ENCODE peak calls at places on chromosomes 13 and 19, in eight cellular contexts. A is endothelial cell; L is GM23338; X is HL-60; U is bronchial epithelial cell; N is suprapubic skin; W is activated CD8-positive, alpha-beta T cell treated with anti-CD3 and anti-CD28 coated beads for 36 hours; O is cardiac muscle cell. Z is an unnamed sample.
A peak's percentile ranks its signal among the peaks of the same experiment; 100 is the strongest.

GRCh38 chr19:42185281-42185680 is 32.2 kb downstream of the DEDD2 start:
- DNase-seq in A (no peak), L (no peak), X (peak; percentile 43), U (no peak), N (no peak), W (peak; percentile 42), O (no peak), Z (no peak)

GRCh38 chr19:42693760-42694350 is 46.4 kb downstream of the PSG3 start:
- DNase-seq in A (peak; percentile 57), L (peak; percentile 86), X (peak; percentile 6), U (peak; percentile 46), N (no peak), W (peak; percentile 26), O (no peak), Z (peak; percentile 73)

GRCh38 chr13:114115796-114116195 is 16.6 kb downstream of the RASA3 start:
- DNase-seq in A (no peak), L (no peak), X (no peak), U (no peak), N (peak; percentile 51), W (no peak), O (no peak), Z (no peak)

GRCh38 chr13:98835156-98835555 is 82.7 kb upstream of the SLC15A1 start:
- DNase-seq in A (no peak), L (no peak), X (no peak), U (no peak), N (no peak), W (no peak), O (no peak), Z (no peak)

GRCh38 chr13:79654520-79654919 is 173.6 kb downstream of the NDFIP2 start:
- DNase-seq in A (no peak), L (no peak), X (no peak), U (peak; percentile 31), N (no peak), W (no peak), O (no peak), Z (no peak)

GRCh38 chr13:20118268-20119140 is 42.3 kb downstream of the GJA3 start:
- DNase-seq in A (peak; percentile 34), L (peak; percentile 72), X (peak; percentile 29), U (no peak), N (no peak), W (peak; percentile 15), O (peak; percentile 36), Z (no peak)

GRCh38 chr13:28679628-28680027 is 20.7 kb downstream of the POMP start:
- DNase-seq in A (no peak), L (peak; percentile 42), X (no peak), U (peak; percentile 29), N (no peak), W (no peak), O (no peak), Z (peak; percentile 27)

GRCh38 chr19:492091-492531 is 4.2 kb upstream of the MADCAM1 start:
- DNase-seq in A (peak; percentile 43), L (peak; percentile 44), X (no peak), U (no peak), N (no peak), W (peak; percentile 57), O (no peak), Z (no peak)

GRCh38 chr19:38952395-38953165 is 21.8 kb downstream of the MRPS12 start:
- DNase-seq in A (peak; percentile 53), L (peak; percentile 80), X (peak; percentile 62), U (peak; percentile 40), N (no peak), W (peak; percentile 56), O (peak; percentile 43), Z (peak; percentile 60)

GRCh38 chr13:42876810-42877550 is 95.6 kb downstream of the FAM216B start:
- DNase-seq in A (no peak), L (no peak), X (no peak), U (peak; percentile 92), N (no peak), W (no peak), O (no peak), Z (peak; percentile 69)

GRCh38 chr19:54418030-54418929 is 3.0 kb downstream of the TTYH1 start:
- DNase-seq in A (no peak), L (peak; percentile 43), X (peak; percentile 74), U (no peak), N (no peak), W (peak; percentile 72), O (no peak), Z (no peak)

GRCh38 chr19:14315433-14315832 is 65.8 kb upstream of the ADGRE5 start:
- DNase-seq in A (no peak), L (no peak), X (no peak), U (no peak), N (no peak), W (no peak), O (no peak), Z (no peak)
- TF ChIP-seq CTCF in A (no peak), L (peak; percentile 16), X (no peak), U (no peak), N (no peak), W (no peak), O (peak; percentile 23), Z (no peak)

GRCh38 chr13:95298169-95298940 is 2.9 kb downstream of the ABCC4 start:
- DNase-seq in A (no peak), L (no peak), X (no peak), U (peak; percentile 18), N (no peak), W (no peak), O (no peak), Z (no peak)

GRCh38 chr13:95298971-95299627 is 2.2 kb downstream of the ABCC4 start:
- DNase-seq in A (no peak), L (no peak), X (no peak), U (peak; percentile 60), N (no peak), W (peak; percentile 27), O (no peak), Z (peak; percentile 61)

GRCh38 chr13:95295026-95295425 is 6.2 kb downstream of the ABCC4 start:
- DNase-seq in A (no peak), L (no peak), X (no peak), U (no peak), N (no peak), W (no peak), O (no peak), Z (no peak)

GRCh38 chr13:95292622-95293021 is 8.6 kb downstream of the ABCC4 start:
- DNase-seq in A (no peak), L (no peak), X (no peak), U (no peak), N (no peak), W (no peak), O (no peak), Z (no peak)

DNA sequence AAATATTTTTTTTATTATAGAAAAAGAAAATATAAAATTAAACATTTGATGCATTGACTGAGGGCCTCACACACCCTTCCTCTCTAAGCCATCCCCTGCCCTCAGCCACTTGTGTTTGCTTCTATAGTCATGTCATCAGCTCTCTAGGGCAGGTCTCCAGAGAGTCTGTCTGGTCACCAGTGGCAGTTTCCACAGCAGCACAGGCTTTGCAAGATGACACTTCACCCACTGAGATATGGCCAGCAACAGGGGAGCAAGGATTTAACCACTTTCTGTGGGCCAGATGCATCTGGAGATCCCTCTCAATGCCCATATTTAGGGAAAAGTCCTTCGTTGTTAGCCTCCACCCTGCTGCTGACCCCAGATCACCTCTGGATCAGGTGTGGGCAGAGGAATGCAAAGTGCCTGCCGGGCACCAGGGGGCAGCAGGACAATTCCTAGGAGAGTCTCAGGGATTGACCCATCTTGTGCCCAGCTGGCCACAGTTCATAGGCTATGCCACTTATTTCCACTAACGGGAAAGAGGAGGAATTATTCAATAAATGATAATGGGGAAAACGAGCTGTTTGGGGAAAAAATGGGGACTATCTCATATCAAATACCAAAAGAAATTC is 4.8 kb downstream of the ABCC4 start:
- DNase-seq in A (peak; percentile 68), L (peak; percentile 80), X (peak; percentile 36), U (peak; percentile 25), N (no peak), W (peak; percentile 34), O (peak; percentile 51), Z (peak; percentile 70)
- TF ChIP-seq CTCF in A (peak; percentile 53), L (peak; percentile 87), X (peak; percentile 61), U (peak; percentile 73), N (no peak), W (peak; percentile 52), O (peak; percentile 72), Z (peak; percentile 55)

DNA sequence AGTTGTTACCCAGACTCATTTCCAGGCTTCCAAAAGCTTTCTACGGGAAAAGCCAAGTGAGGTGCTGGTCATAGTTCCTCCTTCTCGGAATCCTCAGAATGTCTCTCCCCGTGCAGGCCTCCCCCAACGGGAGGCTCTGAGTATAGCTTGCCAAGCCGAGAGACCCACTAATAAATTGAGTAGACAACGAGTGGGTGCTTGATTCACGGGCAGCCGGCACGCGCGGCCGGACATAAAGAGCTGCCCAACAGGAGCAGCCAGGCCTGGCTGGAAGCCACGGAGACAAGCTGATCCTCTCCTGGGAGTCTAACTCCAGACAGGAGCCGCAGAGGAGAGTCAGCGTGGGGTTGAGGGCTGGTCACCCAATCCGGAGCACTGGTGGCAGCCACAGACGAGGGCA is 43.4 kb upstream of the MEDAG start:
- DNase-seq in A (no peak), L (peak; percentile 30), X (no peak), U (no peak), N (no peak), W (no peak), O (no peak), Z (no peak)
- TF ChIP-seq CTCF in A (no peak), L (no peak), X (no peak), U (no peak), N (no peak), W (no peak), O (no peak), Z (no peak)

GRCh38 chr19:51389143-51389542 is 1.2 kb downstream of the C19orf84 start:
- DNase-seq in A (no peak), L (no peak), X (no peak), U (no peak), N (no peak), W (no peak), O (no peak), Z (no peak)

GRCh38 chr19:51396175-51396574 is 5.8 kb upstream of the C19orf84 start:
- DNase-seq in A (no peak), L (no peak), X (no peak), U (no peak), N (no peak), W (no peak), O (no peak), Z (no peak)

GRCh38 chr19:51391073-51391611 is 751 bp upstream of the C19orf84 start:
- DNase-seq in A (no peak), L (no peak), X (no peak), U (no peak), N (no peak), W (no peak), O (no peak), Z (no peak)

GRCh38 chr19:51398096-51398704 is 7.8 kb upstream of the C19orf84 start:
- DNase-seq in A (no peak), L (peak; percentile 70), X (peak; percentile 10), U (peak; percentile 24), N (no peak), W (no peak), O (peak; percentile 66), Z (peak; percentile 43)

DNA sequence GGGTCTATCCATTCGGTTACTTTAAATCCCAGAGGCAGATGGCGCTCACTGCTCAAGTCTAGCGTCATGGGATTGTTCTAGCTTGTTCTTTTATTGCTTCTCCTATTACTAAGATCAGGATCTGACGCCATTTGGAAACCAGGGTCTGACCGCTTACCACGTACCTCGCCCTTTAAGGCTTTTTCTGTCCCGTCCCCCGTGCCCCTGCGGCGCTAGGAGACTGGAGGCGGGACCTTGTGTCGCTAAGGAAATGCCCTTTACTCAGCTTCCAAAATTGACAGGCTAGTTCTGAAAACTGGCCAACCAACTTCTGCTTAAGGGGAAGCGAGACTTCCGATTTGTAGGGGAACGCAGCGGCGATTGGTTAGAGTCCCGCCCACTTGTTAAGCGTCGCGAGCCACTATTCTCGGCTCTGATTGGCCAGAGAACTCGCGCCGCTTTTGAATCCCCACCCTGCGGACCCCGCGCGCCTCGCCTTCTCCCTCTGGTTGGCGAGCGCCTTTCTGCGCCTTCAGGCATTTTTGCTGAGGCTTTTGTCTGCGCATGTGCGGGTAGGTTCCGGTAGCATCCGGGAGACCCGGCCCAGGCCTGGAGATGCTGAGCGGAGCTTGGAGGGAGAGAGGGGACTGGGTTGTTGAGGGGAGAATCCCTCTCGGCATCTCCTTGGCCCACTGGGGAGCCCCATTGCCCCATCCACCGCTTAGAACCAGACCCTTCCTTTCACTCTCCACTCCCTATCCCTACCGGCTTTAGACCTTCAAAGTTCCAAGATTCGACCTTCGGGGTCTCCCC is 3.9 kb upstream of the C19orf84 start:
- DNase-seq in A (peak; percentile 77), L (peak; percentile 100), X (peak; percentile 99), U (peak; percentile 96), N (peak; percentile 95), W (peak; percentile 99), O (peak; percentile 99), Z (peak; percentile 100)
- TF ChIP-seq CTCF in A (no peak), L (no peak), X (no peak), U (peak; percentile 22), N (no peak), W (peak; percentile 20), O (peak; percentile 8), Z (no peak)

Z was measured in MCF 10A.